ENCODE peak calls at places on chromosomes 3 and 15, in seven cellular contexts. J, K, I, A, E, Z and S are unnamed samples.

GRCh38 chr3:53836084-53836872 is 9.9 kb downstream of the CHDH start:
- DNase-seq in K (no peak), A (no peak), I (no peak), E (no peak), Z (no peak), J (no peak), S (no peak)

GRCh38 chr3:69090021-69090420 is 5.3 kb downstream of the ARL6IP5 start:
- DNase-seq in Z (peak), K (no peak), A (no peak), I (peak), E (no peak), J (no peak), S (no peak)

GRCh38 chr15:63369296-63369695 is 12.3 kb downstream of the CA12 start:
- DNase-seq in J (no peak), E (no peak), Z (no peak), A (no peak), I (no peak), K (no peak), S (no peak)

GRCh38 chr15:100772478-100773378 is 106.9 kb upstream of the ALDH1A3 start:
- DNase-seq in K (no peak), E (no peak), J (no peak), Z (peak), A (no peak), I (no peak), S (no peak)

GRCh38 chr15:63491979-63492378 is 12.4 kb upstream of the USP3 start:
- DNase-seq in K (no peak), I (no peak), Z (peak), A (no peak), E (no peak), J (no peak), S (no peak)

GRCh38 chr3:159854500-159855124 is 134.0 kb upstream of the IL12A start:
- DNase-seq in K (no peak), J (peak), E (no peak), Z (peak), I (peak), A (no peak), S (no peak)

GRCh38 chr3:171565671-171566070 is 105.5 kb upstream of the TNIK start:
- DNase-seq in I (no peak), E (no peak), A (no peak), Z (peak), K (no peak), J (no peak), S (no peak)

GRCh38 chr3:110995461-110996226 is 76.0 kb upstream of the NECTIN3 start:
- DNase-seq in K (no peak), J (no peak), A (no peak), E (no peak), I (peak), Z (peak), S (no peak)

GRCh38 chr15:23446215-23447106 is 582 bp downstream of the GOLGA6L2 start:
- DNase-seq in E (no peak), A (no peak), I (no peak), Z (no peak), J (no peak), K (no peak), S (no peak)

GRCh38 chr3:160129459-160130061 is 95.7 kb upstream of the C3orf80 start:
- DNase-seq in I (peak), J (peak), A (no peak), K (no peak), Z (peak), E (no peak), S (peak)

GRCh38 chr3:62084558-62084957 is 288.8 kb downstream of the FEZF2 start:
- DNase-seq in J (no peak), A (no peak), I (peak), K (no peak), E (no peak), Z (no peak), S (no peak)